ENCODE peak calls at places on chromosome X, in five cellular contexts. M, H, T, F and N are unnamed samples.
A peak's percentile ranks its signal among the peaks of the same experiment; 100 is the strongest.

GRCh38 chrX:44043496-44043895 is 70.3 kb upstream of the NDP start:
- DNase-seq in M (no peak), T (no peak), F (no peak), H (no peak), N (no peak)

GRCh38 chrX:153971632-153972367 is at the start of gene HCFC1:
- DNase-seq in M (peak; percentile 82), T (peak; percentile 95), F (peak; percentile 92), H (peak; percentile 96), N (peak; percentile 95)

GRCh38 chrX:10611441-10612090 is 8.8 kb downstream of the MID1 start:
- DNase-seq in H (no peak), T (no peak), F (no peak), M (peak; percentile 38), N (no peak)

GRCh38 chrX:97629597-97629985 is 745.9 kb downstream of the RPA4 start:
- DNase-seq in H (no peak), T (no peak), M (no peak), F (no peak), N (no peak)

GRCh38 chrX:72245461-72246089 is 6.7 kb upstream of the ERCC6L start:
- DNase-seq in T (peak; percentile 47), H (no peak), M (peak; percentile 78), F (peak; percentile 31), N (peak; percentile 90)

GRCh38 chrX:662126-662525 is 31.5 kb downstream of the SHOX start:
- DNase-seq in M (no peak), H (no peak), T (no peak), F (no peak), N (no peak)

GRCh38 chrX:22122510-22122909 is 90.4 kb downstream of the PHEX start:
- DNase-seq in T (no peak), M (peak; percentile 59), F (no peak), H (no peak), N (no peak)

GRCh38 chrX:1274786-1275185 is 6.2 kb downstream of the CSF2RA start:
- DNase-seq in M (no peak), T (no peak), H (no peak), F (peak; percentile 26), N (no peak)

GRCh38 chrX:41441934-41442823 is 5.0 kb upstream of the NYX start:
- DNase-seq in H (peak; percentile 97), F (peak; percentile 88), T (peak; percentile 95), M (peak; percentile 84), N (peak; percentile 95)

GRCh38 chrX:32877592-32877991 is 333.8 kb downstream of the DMD start:
- DNase-seq in M (peak; percentile 1), T (no peak), H (no peak), F (no peak), N (no peak)

GRCh38 chrX:50054147-50054546 is 131.8 kb downstream of the CLCN5 start:
- DNase-seq in H (no peak), F (no peak), T (no peak), M (no peak), N (no peak)

GRCh38 chrX:100747090-100747489 is 15.2 kb upstream of the SYTL4 start:
- DNase-seq in F (no peak), H (no peak), M (no peak), T (no peak), N (no peak)

GRCh38 chrX:25180242-25180641 is 164.5 kb upstream of the ARX start:
- DNase-seq in H (no peak), M (no peak), T (no peak), F (no peak), N (no peak)

GRCh38 chrX:75781618-75782017 is 3.4 kb downstream of the MAGEE2 start:
- DNase-seq in H (peak; percentile 82), T (no peak), F (no peak), M (no peak), N (no peak)

GRCh38 chrX:131633285-131633917 is 89.5 kb downstream of the OR13H1 start:
- DNase-seq in F (peak; percentile 51), T (peak; percentile 49), H (no peak), M (peak; percentile 68), N (peak; percentile 83)

GRCh38 chrX:69503228-69503834 is 795 bp upstream of the NALF2 start:
- DNase-seq in T (peak; percentile 37), F (peak; percentile 75), M (no peak), H (no peak), N (no peak)

GRCh38 chrX:70013483-70014222 is 36.1 kb downstream of the AWAT2 start:
- DNase-seq in F (no peak), M (no peak), T (no peak), H (no peak), N (no peak)

GRCh38 chrX:12970691-12971202 is 4.2 kb upstream of the TMSB4X start:
- DNase-seq in H (no peak), T (no peak), F (no peak), M (peak; percentile 39), N (peak; percentile 80)

GRCh38 chrX:119398587-119398973 is 556 bp upstream of the SLC25A43 start:
- DNase-seq in H (no peak), F (no peak), T (no peak), M (no peak), N (no peak)

GRCh38 chrX:114166601-114167000 is 417.3 kb upstream of the HTR2C start:
- DNase-seq in F (no peak), H (no peak), M (no peak), T (no peak), N (no peak)

GRCh38 chrX:114162068-114162735 is 421.7 kb upstream of the HTR2C start:
- DNase-seq in F (no peak), M (no peak), T (no peak), H (peak; percentile 12), N (peak; percentile 92)

GRCh38 chrX:114165537-114165936 is 418.3 kb upstream of the HTR2C start:
- DNase-seq in F (no peak), H (no peak), T (no peak), M (no peak), N (no peak)
- H3K9me3 ChIP-seq in F (no peaks in the 10 kb centered on the region), H (no peaks in the 10 kb centered on the region), T (no peaks in the 10 kb centered on the region), M (peaks cover 4% of the 10 kb centered on the region), N (peaks cover 24% of the 10 kb centered on the region)

GRCh38 chrX:39624166-39624565 is 473.6 kb downstream of the BCOR start:
- DNase-seq in M (no peak), F (no peak), H (no peak), T (no peak), N (no peak)
- H3K9me3 ChIP-seq in M (no peaks in the 10 kb centered on the region), F (no peaks in the 10 kb centered on the region), H (no peaks in the 10 kb centered on the region), T (no peaks in the 10 kb centered on the region), N (no peaks in the 10 kb centered on the region)

GRCh38 chrX:83185010-83185409 is 323.1 kb upstream of the POU3F4 start:
- DNase-seq in F (no peak), M (no peak), T (no peak), H (peak; percentile 6), N (no peak)
- H3K9me3 ChIP-seq in F (no peaks in the 10 kb centered on the region), M (no peaks in the 10 kb centered on the region), T (no peaks in the 10 kb centered on the region), H (no peaks in the 10 kb centered on the region), N (peaks cover 6% of the 10 kb centered on the region)

GRCh38 chrX:155923200-155923599 is 42.1 kb downstream of the VAMP7 start:
- DNase-seq in F (peak; percentile 8), M (no peak), H (no peak), T (no peak), N (no peak)
- H3K9me3 ChIP-seq in F (no peaks in the 10 kb centered on the region), M (no peaks in the 10 kb centered on the region), H (no peaks in the 10 kb centered on the region), T (no peaks in the 10 kb centered on the region), N (peaks cover 73% of the 10 kb centered on the region)